ENCODE peak calls at places on chromosomes 5 and 9, in six cellular contexts. One of them, this sample, is unnamed.

GRCh38 chr9:97812247-97812543 is 40.8 kb upstream of the FOXE1 start:
- DNase-seq in colonic mucosa: no peak
- DNase-seq in HFFc6: no peak
- DNase-seq in epithelial cell of esophagus: no peak
- DNase-seq in pancreas: no peak
- DNase-seq in fibroblast of the aortic adventitia: no peak
- DNase-seq in this sample: no peak

GRCh38 chr5:171428849-171429542 is 9.5 kb downstream of the FGF18 start:
- DNase-seq in colonic mucosa: no peak
- DNase-seq in fibroblast of the aortic adventitia: no peak
- DNase-seq in epithelial cell of esophagus: no peak
- DNase-seq in pancreas: no peak
- DNase-seq in HFFc6: no peak
- DNase-seq in this sample: no peak

GRCh38 chr9:31700252-31701045 is 684.0 kb upstream of the ACO1 start:
- DNase-seq in colonic mucosa: no peak
- DNase-seq in HFFc6: no peak
- DNase-seq in fibroblast of the aortic adventitia: no peak
- DNase-seq in epithelial cell of esophagus: peak
- DNase-seq in pancreas: no peak
- DNase-seq in this sample: peak

GRCh38 chr9:130933114-130934046 is 5.7 kb downstream of the FIBCD1 start:
- DNase-seq in pancreas: no peak
- DNase-seq in epithelial cell of esophagus: peak
- DNase-seq in HFFc6: peak
- DNase-seq in fibroblast of the aortic adventitia: peak
- DNase-seq in colonic mucosa: no peak
- DNase-seq in this sample: peak

GRCh38 chr5:150180241-150181027 is 9.4 kb upstream of the SLC6A7 start:
- DNase-seq in fibroblast of the aortic adventitia: peak
- DNase-seq in pancreas: no peak
- DNase-seq in HFFc6: no peak
- DNase-seq in epithelial cell of esophagus: no peak
- DNase-seq in colonic mucosa: peak
- DNase-seq in this sample: no peak

GRCh38 chr9:126618200-126618589 is 4.5 kb downstream of the LMX1B start:
- DNase-seq in epithelial cell of esophagus: no peak
- DNase-seq in pancreas: no peak
- DNase-seq in colonic mucosa: no peak
- DNase-seq in HFFc6: no peak
- DNase-seq in fibroblast of the aortic adventitia: no peak
- DNase-seq in this sample: no peak

GRCh38 chr9:136565075-136565721 is 19.4 kb upstream of the NOTCH1 start:
- DNase-seq in colonic mucosa: no peak
- DNase-seq in pancreas: no peak
- DNase-seq in fibroblast of the aortic adventitia: peak
- DNase-seq in HFFc6: no peak
- DNase-seq in epithelial cell of esophagus: no peak
- DNase-seq in this sample: no peak

GRCh38 chr5:180935203-180935602 is 36.2 kb downstream of the BTNL8 start:
- DNase-seq in HFFc6: no peak
- DNase-seq in colonic mucosa: no peak
- DNase-seq in epithelial cell of esophagus: no peak
- DNase-seq in pancreas: no peak
- DNase-seq in fibroblast of the aortic adventitia: no peak
- DNase-seq in this sample: no peak

GRCh38 chr5:13976867-13977479 is 32.5 kb upstream of the DNAH5 start:
- DNase-seq in epithelial cell of esophagus: peak
- DNase-seq in pancreas: no peak
- DNase-seq in fibroblast of the aortic adventitia: peak
- DNase-seq in colonic mucosa: no peak
- DNase-seq in HFFc6: peak
- DNase-seq in this sample: peak

GRCh38 chr5:164000819-164001218 is 495.4 kb downstream of the MAT2B start:
- DNase-seq in HFFc6: no peak
- DNase-seq in colonic mucosa: no peak
- DNase-seq in pancreas: no peak
- DNase-seq in fibroblast of the aortic adventitia: peak
- DNase-seq in epithelial cell of esophagus: no peak
- DNase-seq in this sample: no peak

GRCh38 chr9:130539473-130540223 is 39.7 kb upstream of the FUBP3 start:
- DNase-seq in epithelial cell of esophagus: peak
- DNase-seq in pancreas: no peak
- DNase-seq in colonic mucosa: peak
- DNase-seq in HFFc6: peak
- DNase-seq in fibroblast of the aortic adventitia: peak
- DNase-seq in this sample: peak

GRCh38 chr5:84585218-84585617 is 200.5 kb upstream of the EDIL3 start:
- DNase-seq in fibroblast of the aortic adventitia: no peak
- DNase-seq in pancreas: no peak
- DNase-seq in epithelial cell of esophagus: no peak
- DNase-seq in HFFc6: no peak
- DNase-seq in colonic mucosa: no peak
- DNase-seq in this sample: no peak

GRCh38 chr5:36108758-36109245 is 42.1 kb upstream of the UGT3A2 start:
- DNase-seq in HFFc6: peak
- DNase-seq in epithelial cell of esophagus: peak
- DNase-seq in pancreas: no peak
- DNase-seq in colonic mucosa: no peak
- DNase-seq in fibroblast of the aortic adventitia: no peak
- DNase-seq in this sample: peak

GRCh38 chr5:61590473-61590872 is 258.4 kb downstream of the ZSWIM6 start:
- DNase-seq in fibroblast of the aortic adventitia: no peak
- DNase-seq in pancreas: no peak
- DNase-seq in colonic mucosa: no peak
- DNase-seq in epithelial cell of esophagus: no peak
- DNase-seq in HFFc6: no peak
- DNase-seq in this sample: no peak

GRCh38 chr9:133115604-133116345 is 5.3 kb downstream of the RALGDS start:
- DNase-seq in pancreas: peak
- DNase-seq in HFFc6: no peak
- DNase-seq in fibroblast of the aortic adventitia: no peak
- DNase-seq in epithelial cell of esophagus: no peak
- DNase-seq in colonic mucosa: no peak
- DNase-seq in this sample: no peak

GRCh38 chr5:159878988-159879471 is 37.3 kb upstream of the ADRA1B start:
- DNase-seq in epithelial cell of esophagus: peak
- DNase-seq in fibroblast of the aortic adventitia: peak
- DNase-seq in HFFc6: peak
- DNase-seq in colonic mucosa: peak
- DNase-seq in pancreas: no peak
- DNase-seq in this sample: peak

GRCh38 chr9:85605905-85606304 is 135.8 kb downstream of the AGTPBP1 start:
- DNase-seq in epithelial cell of esophagus: no peak
- DNase-seq in colonic mucosa: no peak
- DNase-seq in pancreas: no peak
- DNase-seq in fibroblast of the aortic adventitia: no peak
- DNase-seq in HFFc6: no peak
- DNase-seq in this sample: no peak

GRCh38 chr9:136055715-136056545 is 39.2 kb downstream of the NACC2 start:
- DNase-seq in fibroblast of the aortic adventitia: no peak
- DNase-seq in pancreas: no peak
- DNase-seq in HFFc6: no peak
- DNase-seq in epithelial cell of esophagus: no peak
- DNase-seq in colonic mucosa: no peak
- DNase-seq in this sample: no peak

GRCh38 chr5:149924481-149924880 is 20.1 kb downstream of the PDE6A start:
- DNase-seq in colonic mucosa: no peak
- DNase-seq in HFFc6: no peak
- DNase-seq in pancreas: no peak
- DNase-seq in epithelial cell of esophagus: no peak
- DNase-seq in fibroblast of the aortic adventitia: no peak
- DNase-seq in this sample: no peak

GRCh38 chr5:172492097-172492840 is 37.9 kb upstream of the SH3PXD2B start:
- DNase-seq in HFFc6: no peak
- DNase-seq in pancreas: no peak
- DNase-seq in fibroblast of the aortic adventitia: no peak
- DNase-seq in epithelial cell of esophagus: no peak
- DNase-seq in colonic mucosa: peak
- DNase-seq in this sample: no peak

GRCh38 chr9:82223442-82223841 is 234.9 kb downstream of the SPATA31D1 start:
- DNase-seq in epithelial cell of esophagus: no peak
- DNase-seq in HFFc6: peak
- DNase-seq in colonic mucosa: no peak
- DNase-seq in fibroblast of the aortic adventitia: peak
- DNase-seq in pancreas: no peak
- DNase-seq in this sample: no peak

GRCh38 chr9:130382636-130383349 is 62.0 kb upstream of the ASS1 start:
- DNase-seq in colonic mucosa: no peak
- DNase-seq in fibroblast of the aortic adventitia: no peak
- DNase-seq in epithelial cell of esophagus: peak
- DNase-seq in pancreas: no peak
- DNase-seq in HFFc6: no peak
- DNase-seq in this sample: peak

GRCh38 chr5:177169271-177169670 is 35.7 kb downstream of the NSD1 start:
- DNase-seq in fibroblast of the aortic adventitia: no peak
- DNase-seq in HFFc6: no peak
- DNase-seq in pancreas: no peak
- DNase-seq in epithelial cell of esophagus: no peak
- DNase-seq in colonic mucosa: no peak
- DNase-seq in this sample: no peak

GRCh38 chr9:115032300-115032699 is 85.7 kb downstream of the TNC start:
- DNase-seq in fibroblast of the aortic adventitia: no peak
- DNase-seq in HFFc6: no peak
- DNase-seq in epithelial cell of esophagus: no peak
- DNase-seq in pancreas: no peak
- DNase-seq in colonic mucosa: no peak
- DNase-seq in this sample: no peak

GRCh38 chr5:160420331-160420610 is 1.4 kb upstream of the PTTG1 start:
- DNase-seq in epithelial cell of esophagus: no peak
- DNase-seq in HFFc6: no peak
- DNase-seq in colonic mucosa: no peak
- DNase-seq in fibroblast of the aortic adventitia: no peak
- DNase-seq in pancreas: no peak
- DNase-seq in this sample: no peak

GRCh38 chr9:129160712-129161533 is 17.1 kb downstream of the IER5L start:
- DNase-seq in HFFc6: no peak
- DNase-seq in pancreas: no peak
- DNase-seq in fibroblast of the aortic adventitia: peak
- DNase-seq in colonic mucosa: no peak
- DNase-seq in epithelial cell of esophagus: no peak
- DNase-seq in this sample: no peak

GRCh38 chr5:143217065-143217803 is 186.3 kb downstream of the NR3C1 start:
- DNase-seq in fibroblast of the aortic adventitia: peak
- DNase-seq in epithelial cell of esophagus: peak
- DNase-seq in pancreas: no peak
- DNase-seq in HFFc6: no peak
- DNase-seq in colonic mucosa: no peak
- DNase-seq in this sample: peak
- TF ChIP-seq CTCF in fibroblast of the aortic adventitia: no peak
- TF ChIP-seq CTCF in epithelial cell of esophagus: no peak
- TF ChIP-seq CTCF in pancreas: no peak
- TF ChIP-seq CTCF in HFFc6: no peak
- TF ChIP-seq CTCF in colonic mucosa: no peak
- TF ChIP-seq CTCF in this sample: no peak

GRCh38 chr9:109254317-109254716 is 66.5 kb downstream of the EPB41L4B start:
- DNase-seq in fibroblast of the aortic adventitia: peak
- DNase-seq in epithelial cell of esophagus: peak
- DNase-seq in pancreas: no peak
- DNase-seq in HFFc6: peak
- DNase-seq in colonic mucosa: no peak
- DNase-seq in this sample: peak

GRCh38 chr9:109252291-109252690 is 68.6 kb downstream of the EPB41L4B start:
- DNase-seq in colonic mucosa: no peak
- DNase-seq in epithelial cell of esophagus: peak
- DNase-seq in pancreas: no peak
- DNase-seq in HFFc6: no peak
- DNase-seq in fibroblast of the aortic adventitia: no peak
- DNase-seq in this sample: peak

GRCh38 chr9:109255394-109255793 is 65.5 kb downstream of the EPB41L4B start:
- DNase-seq in HFFc6: no peak
- DNase-seq in fibroblast of the aortic adventitia: no peak
- DNase-seq in epithelial cell of esophagus: no peak
- DNase-seq in pancreas: no peak
- DNase-seq in colonic mucosa: no peak
- DNase-seq in this sample: no peak

GRCh38 chr9:109253241-109253636 is 67.6 kb downstream of the EPB41L4B start:
- DNase-seq in colonic mucosa: no peak
- DNase-seq in pancreas: no peak
- DNase-seq in epithelial cell of esophagus: no peak
- DNase-seq in HFFc6: no peak
- DNase-seq in fibroblast of the aortic adventitia: no peak
- DNase-seq in this sample: no peak

GRCh38 chr9:109253637-109254284 is 67.1 kb downstream of the EPB41L4B start:
- DNase-seq in pancreas: peak
- DNase-seq in colonic mucosa: no peak
- DNase-seq in fibroblast of the aortic adventitia: peak
- DNase-seq in epithelial cell of esophagus: peak
- DNase-seq in HFFc6: peak
- DNase-seq in this sample: peak
- TF ChIP-seq CTCF in pancreas: peak
- TF ChIP-seq CTCF in colonic mucosa: no peak
- TF ChIP-seq CTCF in fibroblast of the aortic adventitia: no peak
- TF ChIP-seq CTCF in epithelial cell of esophagus: peak
- TF ChIP-seq CTCF in HFFc6: peak
- TF ChIP-seq CTCF in this sample: peak

DNA sequence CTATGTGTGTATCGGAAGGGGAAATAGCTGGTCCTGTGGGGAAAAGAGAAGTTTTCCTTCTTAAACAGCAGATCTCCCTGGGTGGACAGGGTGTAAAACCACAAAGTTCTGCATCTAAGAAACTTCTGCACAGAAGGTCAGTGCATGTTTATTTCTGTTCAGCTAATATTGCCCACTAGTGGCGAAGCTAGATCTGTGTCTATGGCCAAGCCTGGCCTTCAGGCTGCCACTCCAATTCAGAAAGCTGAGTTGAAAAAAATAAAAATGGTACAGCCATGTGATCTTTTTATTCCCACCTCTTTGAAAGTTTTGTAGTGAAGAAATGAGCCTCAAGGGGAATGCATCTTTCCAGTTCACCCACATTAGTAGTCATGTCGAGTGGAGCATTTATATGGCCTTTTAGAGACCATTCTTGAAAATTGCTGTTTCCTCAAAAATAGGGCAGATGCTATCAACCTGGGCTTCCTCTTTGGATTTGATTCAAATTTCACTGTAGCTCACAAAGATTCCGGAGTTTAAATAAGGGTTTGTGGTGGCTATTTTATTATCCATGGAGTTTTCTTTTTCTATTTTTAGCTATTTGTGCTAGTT is 488.0 kb downstream of the PRELID2 start:
- DNase-seq in pancreas: no peak
- DNase-seq in epithelial cell of esophagus: peak
- DNase-seq in fibroblast of the aortic adventitia: peak
- DNase-seq in colonic mucosa: no peak
- DNase-seq in HFFc6: peak
- DNase-seq in this sample: peak
- TF ChIP-seq CTCF in pancreas: peak
- TF ChIP-seq CTCF in epithelial cell of esophagus: peak
- TF ChIP-seq CTCF in fibroblast of the aortic adventitia: peak
- TF ChIP-seq CTCF in colonic mucosa: peak
- TF ChIP-seq CTCF in HFFc6: peak
- TF ChIP-seq CTCF in this sample: peak

DNA sequence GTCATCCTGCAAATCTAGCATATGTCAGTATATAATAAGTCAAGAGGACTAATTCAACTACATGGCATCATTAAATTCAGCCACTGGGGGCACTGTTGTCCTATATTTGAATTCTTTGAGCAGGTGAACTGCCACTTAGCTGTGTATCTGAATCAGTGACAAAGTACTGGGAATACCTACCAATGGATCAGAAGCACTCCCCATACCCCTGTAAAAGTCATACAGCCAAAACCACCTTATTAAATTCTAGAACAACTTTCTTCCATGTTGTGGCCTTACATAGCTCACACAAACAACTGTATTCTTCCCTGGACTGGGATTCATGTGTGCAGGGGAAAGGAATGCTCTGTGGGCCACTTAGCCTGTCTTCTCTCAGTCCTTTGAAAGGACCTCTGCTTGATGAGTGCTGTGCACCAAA is 57.4 kb upstream of the PLPP6 start:
- DNase-seq in epithelial cell of esophagus: peak
- DNase-seq in colonic mucosa: peak
- DNase-seq in fibroblast of the aortic adventitia: peak
- DNase-seq in HFFc6: peak
- DNase-seq in pancreas: peak
- DNase-seq in this sample: peak
- TF ChIP-seq CTCF in epithelial cell of esophagus: peak
- TF ChIP-seq CTCF in colonic mucosa: peak
- TF ChIP-seq CTCF in fibroblast of the aortic adventitia: peak
- TF ChIP-seq CTCF in HFFc6: peak
- TF ChIP-seq CTCF in pancreas: peak
- TF ChIP-seq CTCF in this sample: peak